ENCODE peak calls at places on chromosomes 2 and 18, in five cellular contexts. W is uterus, O is A549, C is endothelial cell of umbilical vein, V is sigmoid colon. D is an unnamed sample. For H3K9me3, the result is how much of the 10 kb centered on the place peaks cover.

GRCh38 chr2:242022550-242023290 is 153.2 kb downstream of the RTP5 start:
- DNase-seq in W (peak), O (no peak), C (no peak), V (peak), D (no peak)

GRCh38 chr2:8661736-8662135 is 20.1 kb upstream of the ID2 start:
- DNase-seq in W (peak), O (no peak), C (no peak), V (peak), D (no peak)

GRCh38 chr2:167380555-167380954 is 492.3 kb downstream of the XIRP2 start:
- DNase-seq in W (no peak), O (no peak), C (no peak), V (no peak), D (no peak)

GRCh38 chr2:238272156-238272555 is 16.3 kb downstream of the PER2 start:
- DNase-seq in W (no peak), O (no peak), C (no peak), V (no peak), D (no peak)

GRCh38 chr2:47776621-47777020 is 6.3 kb upstream of the MSH6 start:
- DNase-seq in W (no peak), O (no peak), C (peak), V (no peak), D (no peak)

GRCh38 chr2:105460048-105460732 is 61.3 kb upstream of the FHL2 start:
- DNase-seq in W (peak), O (no peak), C (no peak), V (no peak), D (no peak)

GRCh38 chr2:232894251-232894650 is 24.2 kb downstream of the SNORC start:
- DNase-seq in W (no peak), O (no peak), C (no peak), V (no peak), D (no peak)

GRCh38 chr18:36610716-36611115 is 218.1 kb downstream of the TPGS2 start:
- DNase-seq in W (no peak), O (no peak), C (no peak), V (no peak), D (no peak)

GRCh38 chr2:14902953-14903352 is 270.4 kb downstream of the LRATD1 start:
- DNase-seq in W (no peak), O (no peak), C (no peak), V (no peak), D (no peak)

GRCh38 chr2:181124499-181124898 is 144.1 kb downstream of the UBE2E3 start:
- DNase-seq in W (no peak), O (no peak), C (peak), V (no peak), D (no peak)

GRCh38 chr2:209091026-209091425 is 332.8 kb upstream of the MAP2 start:
- DNase-seq in W (no peak), O (no peak), C (no peak), V (no peak), D (no peak)

GRCh38 chr2:72148975-72149555 is 1.4 kb upstream of the CYP26B1 start:
- DNase-seq in W (peak), O (no peak), C (peak), V (peak), D (peak)

GRCh38 chr2:178072383-178073301 is at the start of gene PDE11A:
- DNase-seq in W (peak), O (peak), C (peak), V (peak), D (peak)

GRCh38 chr18:43422483-43422882 is 145.2 kb upstream of the SYT4 start:
- DNase-seq in W (no peak), O (no peak), C (no peak), V (no peak), D (no peak)

GRCh38 chr2:28810384-28811285 is at the start of gene SPDYA:
- DNase-seq in W (peak), O (peak), C (peak), V (peak), D (peak)

GRCh38 chr18:70121842-70122241 is 83.6 kb downstream of the RTTN start:
- DNase-seq in W (no peak), O (no peak), C (no peak), V (no peak), D (no peak)

GRCh38 chr18:36771246-36771645 is 57.6 kb downstream of the TPGS2 start:
- DNase-seq in W (no peak), O (no peak), C (no peak), V (no peak), D (no peak)

GRCh38 chr18:59902180-59902992 is 2.6 kb downstream of the PMAIP1 start:
- DNase-seq in W (no peak), O (no peak), C (peak), V (no peak), D (no peak)

GRCh38 chr2:178177066-178177679 is 17.1 kb upstream of the OSBPL6 start:
- DNase-seq in W (no peak), O (no peak), C (no peak), V (no peak), D (no peak)

GRCh38 chr18:76713432-76713831 is 108.9 kb upstream of the ZNF236 start:
- DNase-seq in W (no peak), O (no peak), C (no peak), V (no peak), D (no peak)

GRCh38 chr2:147177449-147177848 is 667.4 kb upstream of the ACVR2A start:
- DNase-seq in W (no peak), O (no peak), C (no peak), V (no peak), D (no peak)

GRCh38 chr2:68971591-68972231 is 2.7 kb upstream of the GKN1 start:
- DNase-seq in W (no peak), O (peak), C (no peak), V (no peak), D (no peak)

GRCh38 chr2:191710411-191710900 is 32.5 kb downstream of the NABP1 start:
- DNase-seq in W (no peak), O (no peak), C (no peak), V (no peak), D (no peak)

GRCh38 chr2:135563793-135564192 is 32.5 kb downstream of the R3HDM1 start:
- DNase-seq in W (no peak), O (no peak), C (peak), V (no peak), D (no peak)

GRCh38 chr2:159265171-159265576 is 21.3 kb downstream of the WDSUB1 start:
- DNase-seq in W (no peak), O (no peak), C (no peak), V (no peak), D (no peak)

GRCh38 chr18:26579941-26580618 is 31.7 kb upstream of the KCTD1 start:
- DNase-seq in W (no peak), O (peak), C (peak), V (no peak), D (peak)

GRCh38 chr18:45588284-45588683 is 27.0 kb upstream of the SLC14A2 start:
- DNase-seq in W (peak), O (no peak), C (no peak), V (no peak), D (no peak)

GRCh38 chr2:129731925-129732629 is 247.4 kb upstream of the RAB6C start:
- DNase-seq in W (no peak), O (no peak), C (no peak), V (no peak), D (no peak)

GRCh38 chr2:144358979-144359541 is 160.9 kb downstream of the ZEB2 start:
- DNase-seq in W (no peak), O (no peak), C (peak), V (no peak), D (no peak)

GRCh38 chr18:79924814-79925655 is 26.4 kb downstream of the SLC66A2 start:
- DNase-seq in W (peak), O (no peak), C (no peak), V (peak), D (peak)

GRCh38 chr2:129224022-129224421 is 755.4 kb upstream of the RAB6C start:
- DNase-seq in W (no peak), O (no peak), C (no peak), V (no peak), D (no peak)

GRCh38 chr2:174800436-174801195 is 36.3 kb upstream of the CHRNA1 start:
- DNase-seq in W (no peak), O (no peak), C (no peak), V (no peak), D (no peak)

GRCh38 chr2:169001116-169001815 is 29.9 kb downstream of the ABCB11 start:
- DNase-seq in W (no peak), O (no peak), C (peak), V (no peak), D (no peak)

GRCh38 chr2:66461751-66462150 is 26.8 kb downstream of the MEIS1 start:
- DNase-seq in W (no peak), O (no peak), C (no peak), V (no peak), D (no peak)

GRCh38 chr2:97675714-97676113 is 6.2 kb downstream of the C2orf92 start:
- DNase-seq in W (no peak), O (no peak), C (no peak), V (no peak), D (no peak)

GRCh38 chr18:14942275-14942674 is 194.3 kb downstream of the ANKRD30B start:
- DNase-seq in W (no peak), O (no peak), C (no peak), V (no peak), D (no peak)
- H3K9me3 ChIP-seq in W (under half), O (under half), C (under half), V (under half), D (under half)

GRCh38 chr2:27125104-27125503 is 1.5 kb downstream of the ABHD1 start:
- DNase-seq in W (no peak), O (no peak), C (no peak), V (no peak), D (no peak)

GRCh38 chr2:27127883-27128670 is 4.5 kb downstream of the ABHD1 start:
- DNase-seq in W (no peak), O (no peak), C (no peak), V (peak), D (no peak)

GRCh38 chr2:27122791-27123190 is 824 bp upstream of the ABHD1 start:
- DNase-seq in W (no peak), O (no peak), C (no peak), V (peak), D (no peak)

GRCh38 chr2:27126252-27126710 is 2.7 kb downstream of the ABHD1 start:
- DNase-seq in W (no peak), O (no peak), C (no peak), V (peak), D (no peak)

GRCh38 chr2:27123302-27124150 is at the start of gene ABHD1:
- DNase-seq in W (peak), O (peak), C (peak), V (peak), D (peak)
- TF ChIP-seq POLR2A in W (no peak), O (peak), C (peak), V (no peak), D (peak)

GRCh38 chr2:228853151-228853550 is 417.9 kb downstream of the PID1 start:
- DNase-seq in W (no peak), O (no peak), C (no peak), V (no peak), D (no peak)
- H3K9me3 ChIP-seq in W (under half), O (under half), C (under half), V (under half), D (under half)

GRCh38 chr2:100278501-100278900 is 43.8 kb downstream of the LONRF2 start:
- DNase-seq in W (no peak), O (no peak), C (no peak), V (no peak), D (no peak)
- TF ChIP-seq POLR2A in W (no peak), O (no peak), C (no peak), V (no peak), D (no peak)